ENCODE peak calls at places on chromosomes 16 and 17, in six cellular contexts. T is neural progenitor cell, C is GM23338, F is astrocyte, Z is fibroblast of lung, W is HCT116. U is an unnamed sample.

GRCh38 chr17:62109378-62109902 is 44.4 kb upstream of the MED13 start:
- DNase-seq in T (peak), C (peak), F (peak), Z (peak), W (peak), U (peak)

GRCh38 chr16:12082207-12082606 is 105.7 kb downstream of the SNX29 start:
- DNase-seq in T (no peak), C (no peak), F (no peak), Z (no peak), W (no peak), U (no peak)

GRCh38 chr16:9055661-9056060 is 35.8 kb upstream of the HAPSTR1 start:
- DNase-seq in T (no peak), C (no peak), F (peak), Z (no peak), W (no peak), U (no peak)

GRCh38 chr17:79033046-79033616 is 9.2 kb downstream of the C1QTNF1 start:
- DNase-seq in T (no peak), C (no peak), F (no peak), Z (no peak), W (no peak), U (no peak)

GRCh38 chr17:77287432-77288068 is 146.8 kb downstream of the SEC14L1 start:
- DNase-seq in T (peak), C (peak), F (peak), Z (peak), W (peak), U (no peak)

GRCh38 chr16:27698266-27698665 is 148.3 kb downstream of the KATNIP start:
- DNase-seq in T (peak), C (peak), F (no peak), Z (no peak), W (no peak), U (peak)

GRCh38 chr16:84699712-84700517 is at the start of gene USP10:
- DNase-seq in T (peak), C (peak), F (peak), Z (peak), W (peak), U (peak)

GRCh38 chr17:12402963-12403622 is 262.6 kb upstream of the MYOCD start:
- DNase-seq in T (no peak), C (no peak), F (peak), Z (peak), W (no peak), U (no peak)

GRCh38 chr17:9924735-9925191 is 19.7 kb upstream of the RCVRN start:
- DNase-seq in T (peak), C (peak), F (peak), Z (peak), W (peak), U (peak)

GRCh38 chr16:88978608-88979346 is 1.8 kb upstream of the CBFA2T3 start:
- DNase-seq in T (no peak), C (no peak), F (no peak), Z (no peak), W (no peak), U (no peak)

GRCh38 chr16:84044108-84044488 is 1.5 kb upstream of the SLC38A8 start:
- DNase-seq in T (peak), C (peak), F (no peak), Z (peak), W (peak), U (no peak)

GRCh38 chr16:11634307-11634706 is 33.9 kb upstream of the SNN start:
- DNase-seq in T (no peak), C (no peak), F (no peak), Z (no peak), W (no peak), U (no peak)

GRCh38 chr17:80456465-80457235 is 19.8 kb downstream of the NPTX1 start:
- DNase-seq in T (no peak), C (no peak), F (no peak), Z (peak), W (no peak), U (no peak)

GRCh38 chr17:19306160-19307111 is 56.1 kb downstream of the B9D1 start:
- DNase-seq in T (no peak), C (no peak), F (no peak), Z (no peak), W (no peak), U (no peak)

GRCh38 chr17:39461911-39462641 is 790 bp downstream of the CDK12 start:
- DNase-seq in T (no peak), C (peak), F (peak), Z (peak), W (no peak), U (no peak)

GRCh38 chr17:50423553-50424159 is 2.4 kb upstream of the ACSF2 start:
- DNase-seq in T (no peak), C (peak), F (peak), Z (peak), W (peak), U (peak)

GRCh38 chr17:6163632-6164319 is 93.6 kb downstream of the WSCD1 start:
- DNase-seq in T (no peak), C (no peak), F (peak), Z (no peak), W (no peak), U (peak)

GRCh38 chr17:35438433-35438832 is 6.1 kb upstream of the SLFN12 start:
- DNase-seq in T (no peak), C (no peak), F (no peak), Z (no peak), W (no peak), U (no peak)

GRCh38 chr17:59074494-59074893 is 32.2 kb downstream of the TRIM37 start:
- DNase-seq in T (no peak), C (no peak), F (peak), Z (peak), W (no peak), U (no peak)

GRCh38 chr16:27264151-27264550 is 4.4 kb downstream of the NSMCE1 start:
- DNase-seq in T (no peak), C (no peak), F (peak), Z (peak), W (peak), U (no peak)

GRCh38 chr16:72722552-72722951 is 325.4 kb downstream of the ZFHX3 start:
- DNase-seq in T (peak), C (peak), F (no peak), Z (no peak), W (no peak), U (peak)

GRCh38 chr16:25413962-25414361 is 156.3 kb upstream of the ZKSCAN2 start:
- DNase-seq in T (no peak), C (no peak), F (peak), Z (no peak), W (no peak), U (peak)

GRCh38 chr16:3578121-3578520 is 918 bp upstream of the NLRC3 start:
- DNase-seq in T (no peak), C (no peak), F (no peak), Z (no peak), W (no peak), U (no peak)

GRCh38 chr17:30378191-30378796 is 433 bp upstream of the CPD start:
- DNase-seq in T (peak), C (peak), F (no peak), Z (no peak), W (no peak), U (no peak)

GRCh38 chr17:81902023-81902652 is at the start of gene NPB:
- DNase-seq in T (peak), C (peak), F (no peak), Z (no peak), W (no peak), U (peak)

GRCh38 chr17:9178319-9178718 is 157.0 kb downstream of the NTN1 start:
- DNase-seq in T (no peak), C (no peak), F (no peak), Z (no peak), W (no peak), U (no peak)

GRCh38 chr17:73281926-73282325 is 20.2 kb upstream of the CPSF4L start:
- DNase-seq in T (no peak), C (no peak), F (no peak), Z (no peak), W (no peak), U (no peak)

GRCh38 chr17:10790491-10791401 is 13.2 kb downstream of the TMEM238L start:
- DNase-seq in T (no peak), C (no peak), F (no peak), Z (no peak), W (no peak), U (no peak)

GRCh38 chr17:69235338-69236058 is 6.9 kb upstream of the ABCA10 start:
- DNase-seq in T (peak), C (peak), F (peak), Z (peak), W (peak), U (peak)

GRCh38 chr16:85291302-85292148 is 179.3 kb upstream of the CIBAR2 start:
- DNase-seq in T (peak), C (no peak), F (no peak), Z (peak), W (no peak), U (no peak)

GRCh38 chr16:1466968-1467521 is 7.8 kb downstream of the CLCN7 start:
- DNase-seq in T (no peak), C (no peak), F (no peak), Z (no peak), W (no peak), U (no peak)

GRCh38 chr16:2913603-2914002 is 1.9 kb downstream of the FLYWCH1 start:
- DNase-seq in T (no peak), C (no peak), F (no peak), Z (no peak), W (no peak), U (no peak)

GRCh38 chr17:8791910-8792270 is 7.3 kb downstream of the MFSD6L start:
- DNase-seq in T (no peak), C (no peak), F (peak), Z (peak), W (peak), U (peak)

GRCh38 chr17:49266233-49266632 is 35.6 kb upstream of the PHOSPHO1 start:
- DNase-seq in T (no peak), C (no peak), F (no peak), Z (no peak), W (no peak), U (no peak)

GRCh38 chr17:49259663-49260010 is 29.1 kb upstream of the PHOSPHO1 start:
- DNase-seq in T (no peak), C (no peak), F (no peak), Z (no peak), W (no peak), U (no peak)

GRCh38 chr17:49257296-49257695 is 26.7 kb upstream of the PHOSPHO1 start:
- DNase-seq in T (no peak), C (no peak), F (no peak), Z (no peak), W (no peak), U (no peak)

GRCh38 chr17:49260922-49261291 is 30.3 kb upstream of the PHOSPHO1 start:
- DNase-seq in T (no peak), C (no peak), F (no peak), Z (no peak), W (no peak), U (no peak)

GRCh38 chr17:49260011-49260921 is 29.7 kb upstream of the PHOSPHO1 start:
- DNase-seq in T (peak), C (peak), F (peak), Z (peak), W (peak), U (peak)
- TF ChIP-seq EZH2 in T (peak), C (peak), F (no peak), Z (no peak), W (no peak), U (no peak)

GRCh38 chr17:28705074-28705659 is 6.5 kb downstream of the PROCA1 start:
- DNase-seq in T (no peak), C (no peak), F (no peak), Z (no peak), W (no peak), U (no peak)

GRCh38 chr17:28704219-28704858 is 7.3 kb downstream of the PROCA1 start:
- DNase-seq in T (no peak), C (no peak), F (no peak), Z (no peak), W (no peak), U (no peak)

GRCh38 chr17:28702752-28703150 is 8.9 kb downstream of the PROCA1 start:
- DNase-seq in T (peak), C (no peak), F (no peak), Z (no peak), W (no peak), U (no peak)

GRCh38 chr17:28701987-28702751 is 9.5 kb downstream of the PROCA1 start:
- DNase-seq in T (no peak), C (no peak), F (no peak), Z (no peak), W (no peak), U (no peak)

DNA sequence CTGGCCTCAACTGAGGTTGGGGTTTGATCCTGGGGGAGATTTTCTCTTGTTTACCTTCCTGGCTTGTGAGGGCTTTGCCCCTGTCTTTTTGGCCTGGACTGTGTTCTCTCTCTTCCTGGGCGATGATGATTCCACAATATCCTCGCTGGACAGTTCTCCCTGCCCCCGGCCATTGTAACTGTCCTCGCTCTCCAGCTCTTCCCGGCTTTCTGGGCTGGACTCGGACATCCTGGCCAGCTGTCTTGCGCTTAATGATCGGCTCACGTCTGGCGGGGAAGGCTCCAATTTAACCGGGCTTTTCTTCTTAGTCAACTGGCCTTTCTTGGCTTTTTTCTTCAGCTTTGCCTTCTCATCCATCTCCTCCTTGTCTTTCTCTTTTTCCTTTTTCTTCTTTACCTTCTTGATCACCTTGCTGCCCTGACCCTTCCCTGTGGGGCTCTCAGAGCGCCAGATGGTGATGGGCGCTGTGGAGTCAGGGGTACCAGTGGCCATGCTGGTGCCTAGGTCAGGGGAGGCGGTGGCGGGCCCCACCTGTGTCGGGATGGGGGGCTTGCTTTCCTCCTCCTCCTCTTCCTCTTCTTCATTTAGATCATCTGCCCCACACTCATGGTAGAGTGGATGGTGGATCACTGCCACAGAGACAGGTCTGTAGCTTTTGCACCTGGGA is 8.0 kb downstream of the PROCA1 start:
- DNase-seq in T (no peak), C (no peak), F (no peak), Z (no peak), W (no peak), U (no peak)
- H3K27ac ChIP-seq in T (peak), C (no peak), F (no peak), Z (no peak), W (no peak), U (no peak)

DNA sequence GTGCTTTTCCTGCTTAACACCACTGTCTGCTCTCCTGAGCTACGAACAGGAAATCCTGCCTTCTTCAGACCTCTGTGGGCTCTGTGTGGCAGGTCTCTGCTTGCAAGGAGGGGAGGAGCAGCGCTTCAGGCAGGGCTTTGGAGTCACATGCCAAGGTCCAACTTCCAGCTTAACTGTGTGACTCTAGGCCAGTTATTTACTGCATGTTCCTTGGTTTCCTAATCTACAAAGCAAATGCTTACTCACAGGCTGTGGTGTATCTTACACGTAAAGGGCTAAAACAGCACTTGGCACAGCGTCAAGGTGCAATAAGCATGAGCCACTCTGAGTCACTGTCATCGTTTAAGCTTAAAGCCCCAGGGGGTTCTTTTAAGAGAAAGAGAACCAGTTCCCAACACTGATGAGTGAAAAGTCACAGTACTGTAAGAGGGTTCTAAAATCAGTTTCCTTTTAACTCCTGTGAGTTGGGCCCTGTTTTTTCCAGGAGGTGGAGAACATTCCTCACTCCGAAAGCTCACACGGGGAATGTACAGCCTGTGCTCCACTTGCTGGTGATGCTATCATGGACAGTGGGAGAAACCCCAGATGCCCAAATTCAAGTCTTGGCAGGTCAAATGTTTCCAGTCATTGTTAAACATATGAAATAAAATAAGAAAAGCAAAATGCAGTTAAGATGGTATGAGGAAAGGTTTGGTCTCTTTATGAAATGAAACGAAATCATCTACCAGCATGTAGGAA is 54.1 kb upstream of the BCAR1 start:
- DNase-seq in T (no peak), C (no peak), F (peak), Z (peak), W (peak), U (peak)
- H3K4me3 ChIP-seq in T (no peak), C (no peak), F (no peak), Z (no peak), W (peak), U (peak)

GRCh38 chr16:55056585-55057520 is 126.2 kb downstream of the IRX5 start:
- DNase-seq in T (peak), C (peak), F (no peak), Z (no peak), W (no peak), U (peak)
- TF ChIP-seq EZH2 in T (peak), C (peak), F (no peak), Z (no peak), W (no peak), U (peak)